ENCODE peak calls at places on chromosomes 4 and X, in eight cellular contexts. F is IMR-90, O is AG10803, U is MM.1S, B is suprapubic skin, J is tibial nerve, R is GM12864, E is foreskin fibroblast. T is an unnamed sample.

GRCh38 chrX:40615976-40616375 is 7.3 kb upstream of the MPC1L start:
- DNase-seq in F (no peak), O (no peak), U (no peak), B (no peak), J (no peak), R (no peak), E (no peak), T (no peak)

GRCh38 chr4:67721770-67722597 is 21.0 kb upstream of the UBA6 start:
- DNase-seq in F (peak), O (peak), U (no peak), B (no peak), J (no peak), R (no peak), E (peak), T (peak)

GRCh38 chr4:106502106-106502699 is 133.6 kb upstream of the GIMD1 start:
- DNase-seq in F (peak), O (peak), U (peak), B (no peak), J (peak), R (no peak), E (peak), T (peak)

GRCh38 chr4:113941836-113942235 is 37.6 kb downstream of the ARSJ start:
- DNase-seq in F (no peak), O (no peak), U (no peak), B (no peak), J (no peak), R (no peak), E (no peak), T (no peak)

GRCh38 chr4:14446311-14446710 is 556.0 kb upstream of the CPEB2 start:
- DNase-seq in F (peak), O (no peak), U (no peak), B (no peak), J (no peak), R (no peak), E (peak), T (peak)

GRCh38 chrX:118823263-118824172 is at the start of gene ZCCHC12:
- DNase-seq in F (peak), O (no peak), U (peak), B (no peak), J (no peak), R (no peak), E (peak), T (peak)

GRCh38 chr4:10354225-10354624 is 103.0 kb downstream of the ZNF518B start:
- DNase-seq in F (no peak), O (no peak), U (no peak), B (no peak), J (peak), R (no peak), E (no peak), T (no peak)

GRCh38 chrX:67384403-67384802 is 159.4 kb upstream of the AR start:
- DNase-seq in F (no peak), O (no peak), U (no peak), B (no peak), J (no peak), R (no peak), E (no peak), T (no peak)

GRCh38 chr4:107931775-107932321 is 499 bp downstream of the CYP2U1 start:
- DNase-seq in F (no peak), O (no peak), U (peak), B (peak), J (peak), R (no peak), E (no peak), T (no peak)

GRCh38 chr4:108690738-108691137 is 40.3 kb downstream of the OSTC start:
- DNase-seq in F (no peak), O (peak), U (no peak), B (no peak), J (no peak), R (no peak), E (peak), T (peak)

GRCh38 chr4:10684631-10685030 is at the start of gene CLNK:
- DNase-seq in F (no peak), O (no peak), U (peak), B (no peak), J (no peak), R (peak), E (no peak), T (no peak)

GRCh38 chrX:19658030-19658429 is 142.7 kb upstream of the MAP3K15 start:
- DNase-seq in F (peak), O (peak), U (no peak), B (no peak), J (no peak), R (no peak), E (peak), T (peak)

GRCh38 chr4:62018537-62018936 is 818.4 kb downstream of the ADGRL3 start:
- DNase-seq in F (no peak), O (no peak), U (no peak), B (no peak), J (no peak), R (no peak), E (no peak), T (no peak)

GRCh38 chr4:109655396-109655795 is 47.8 kb downstream of the CASP6 start:
- DNase-seq in F (no peak), O (no peak), U (no peak), B (no peak), J (no peak), R (no peak), E (no peak), T (no peak)

GRCh38 chr4:82560853-82561744 is 689 bp downstream of the TMEM150C start:
- DNase-seq in F (no peak), O (no peak), U (no peak), B (no peak), J (no peak), R (no peak), E (peak), T (no peak)

GRCh38 chrX:136781180-136781797 is 557 bp upstream of the ARHGEF6 start:
- DNase-seq in F (no peak), O (peak), U (no peak), B (no peak), J (no peak), R (no peak), E (peak), T (peak)

GRCh38 chr4:109156346-109156745 is 146.1 kb downstream of the COL25A1 start:
- DNase-seq in F (no peak), O (peak), U (no peak), B (no peak), J (no peak), R (no peak), E (peak), T (peak)

GRCh38 chrX:102723456-102723855 is 2.9 kb downstream of the GPRASP3 start:
- DNase-seq in F (no peak), O (no peak), U (no peak), B (no peak), J (no peak), R (no peak), E (no peak), T (no peak)

GRCh38 chr4:87865960-87866598 is 33.3 kb downstream of the MEPE start:
- DNase-seq in F (peak), O (peak), U (no peak), B (no peak), J (no peak), R (no peak), E (peak), T (no peak)

GRCh38 chrX:130082244-130083106 is 27.8 kb downstream of the ELF4 start:
- DNase-seq in F (no peak), O (peak), U (peak), B (no peak), J (no peak), R (peak), E (no peak), T (no peak)

GRCh38 chrX:107654778-107655761 is 26.8 kb downstream of the PRPS1 start:
- DNase-seq in F (peak), O (peak), U (no peak), B (peak), J (peak), R (no peak), E (peak), T (peak)

GRCh38 chrX:67500617-67501016 is 43.2 kb upstream of the AR start:
- DNase-seq in F (no peak), O (no peak), U (no peak), B (no peak), J (no peak), R (no peak), E (no peak), T (no peak)

GRCh38 chrX:152817082-152817744 is 13.3 kb downstream of the CETN2 start:
- DNase-seq in F (peak), O (peak), U (no peak), B (no peak), J (no peak), R (no peak), E (peak), T (peak)

GRCh38 chr4:138236035-138236434 is 6.1 kb downstream of the SLC7A11 start:
- DNase-seq in F (peak), O (no peak), U (no peak), B (no peak), J (no peak), R (no peak), E (peak), T (peak)

GRCh38 chr4:99062120-99062519 is 26.5 kb downstream of the ADH5 start:
- DNase-seq in F (peak), O (peak), U (no peak), B (no peak), J (no peak), R (no peak), E (no peak), T (no peak)

GRCh38 chr4:20044502-20044911 is 207.2 kb upstream of the SLIT2 start:
- DNase-seq in F (peak), O (peak), U (no peak), B (no peak), J (no peak), R (no peak), E (peak), T (no peak)

GRCh38 chrX:123743312-123743711 is 10.5 kb upstream of the THOC2 start:
- DNase-seq in F (no peak), O (no peak), U (no peak), B (no peak), J (no peak), R (no peak), E (no peak), T (no peak)

GRCh38 chr4:144709793-144710525 is 64.0 kb downstream of the HHIP start:
- DNase-seq in F (peak), O (peak), U (no peak), B (no peak), J (peak), R (no peak), E (peak), T (peak)

GRCh38 chr4:136078971-136079370 is 1453.3 kb downstream of the PCDH18 start:
- DNase-seq in F (peak), O (no peak), U (peak), B (no peak), J (no peak), R (no peak), E (peak), T (peak)

GRCh38 chr4:148015058-148015457 is 283.2 kb downstream of the ARHGAP10 start:
- DNase-seq in F (no peak), O (no peak), U (no peak), B (no peak), J (no peak), R (no peak), E (no peak), T (no peak)

GRCh38 chrX:42837747-42838146 is 59.8 kb upstream of the PPP1R2C start:
- DNase-seq in F (no peak), O (no peak), U (peak), B (no peak), J (no peak), R (peak), E (no peak), T (no peak)

GRCh38 chrX:20989361-20989760 is 384.9 kb upstream of the CNKSR2 start:
- DNase-seq in F (no peak), O (no peak), U (no peak), B (no peak), J (no peak), R (no peak), E (no peak), T (peak)

GRCh38 chr4:4913147-4913561 is 53.7 kb downstream of the MSX1 start:
- DNase-seq in F (no peak), O (no peak), U (no peak), B (no peak), J (peak), R (no peak), E (no peak), T (no peak)

GRCh38 chr4:185831125-185831815 is 19.3 kb upstream of the SORBS2 start:
- DNase-seq in F (no peak), O (no peak), U (no peak), B (no peak), J (no peak), R (no peak), E (no peak), T (no peak)

GRCh38 chrX:46178763-46179162 is 366.5 kb downstream of the ZNF674 start:
- DNase-seq in F (no peak), O (no peak), U (no peak), B (no peak), J (no peak), R (no peak), E (no peak), T (no peak)

DNA sequence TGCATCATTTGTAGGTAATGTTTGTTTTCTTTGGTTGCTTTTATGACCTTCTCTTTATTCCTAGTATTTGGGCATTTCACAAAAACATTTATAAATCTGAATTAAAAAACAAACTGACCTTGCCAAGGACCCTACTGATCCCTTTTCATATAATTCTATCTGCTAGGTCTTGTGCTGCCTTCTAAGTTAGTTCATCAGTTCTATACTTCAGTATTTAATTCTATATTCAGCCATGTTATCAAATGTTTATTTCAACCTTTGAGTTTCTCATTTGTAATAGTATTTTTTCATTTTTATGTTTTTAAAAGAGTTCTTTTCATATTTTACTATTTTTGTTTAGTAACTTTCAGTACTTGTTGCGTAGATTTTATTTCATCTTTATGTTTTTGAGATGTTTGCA is 155.3 kb downstream of the SNCA start:
- DNase-seq in F (no peak), O (no peak), U (no peak), B (no peak), J (no peak), R (no peak), E (no peak), T (no peak)
- H3K4me3 ChIP-seq in F (no peak), O (no peak), U (no peak), B (peak), J (no peak), R (no peak), E (no peak), T (no peak)

GRCh38 chr4:2483237-2483636 is 14.3 kb downstream of the RNF4 start:
- DNase-seq in F (no peak), O (no peak), U (no peak), B (no peak), J (no peak), R (no peak), E (no peak), T (no peak)
- TF ChIP-seq CTCF in F (no peak), O (no peak), U (no peak), B (no peak), J (no peak), R (no peak), E (no peak), T (no peak)

DNA sequence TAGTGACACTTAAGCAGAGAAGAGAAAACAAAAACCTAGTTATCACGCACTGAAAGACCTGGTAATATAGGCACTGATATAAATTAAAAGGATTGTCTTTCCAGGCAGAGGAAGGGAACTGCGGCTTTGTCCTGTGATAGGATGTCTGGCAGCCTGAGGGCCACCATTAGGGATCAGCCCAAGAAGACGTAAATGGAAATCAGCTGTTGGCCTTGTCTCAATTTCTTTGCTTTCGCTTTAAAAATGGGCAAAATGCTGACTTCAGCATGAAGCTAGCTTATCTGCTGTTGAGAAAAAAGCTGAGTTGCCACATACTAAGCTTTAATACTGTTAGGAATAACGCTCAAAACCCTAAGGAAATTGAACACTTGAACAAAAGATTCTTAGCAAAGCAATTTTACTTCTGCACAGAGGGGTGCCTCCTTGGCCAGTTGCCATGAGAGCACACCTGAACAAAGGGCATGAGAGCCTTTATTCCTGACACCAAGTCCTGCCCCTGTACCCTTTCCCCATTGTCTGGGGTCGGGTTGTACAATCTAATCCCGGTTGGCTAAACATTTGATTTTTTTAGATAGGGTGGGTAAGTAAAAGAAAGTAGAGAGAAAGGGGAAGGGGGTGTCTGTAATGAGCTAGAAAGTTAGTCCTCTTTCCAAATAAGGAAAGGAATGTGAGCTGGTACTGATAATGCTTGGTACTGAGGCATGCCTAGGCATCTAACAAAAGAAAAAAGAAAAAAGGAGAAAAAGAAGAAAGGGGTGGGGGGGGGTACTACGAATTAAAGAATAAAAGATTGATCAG is 85.2 kb upstream of the UCP1 start:
- DNase-seq in F (peak), O (peak), U (peak), B (no peak), J (no peak), R (no peak), E (peak), T (peak)
- H3K4me3 ChIP-seq in F (no peak), O (peak), U (no peak), B (no peak), J (no peak), R (no peak), E (peak), T (no peak)

GRCh38 chr4:153207027-153207426 is 2.8 kb downstream of the TRIM2 start:
- DNase-seq in F (no peak), O (no peak), U (no peak), B (no peak), J (no peak), R (no peak), E (no peak), T (no peak)

GRCh38 chr4:153205757-153206156 is 1.5 kb downstream of the TRIM2 start:
- DNase-seq in F (no peak), O (no peak), U (no peak), B (no peak), J (no peak), R (no peak), E (no peak), T (peak)

GRCh38 chr4:153209410-153209809 is 5.2 kb downstream of the TRIM2 start:
- DNase-seq in F (no peak), O (no peak), U (no peak), B (no peak), J (no peak), R (no peak), E (no peak), T (no peak)

GRCh38 chr4:153206534-153206933 is 2.3 kb downstream of the TRIM2 start:
- DNase-seq in F (no peak), O (no peak), U (no peak), B (no peak), J (no peak), R (no peak), E (no peak), T (no peak)

DNA sequence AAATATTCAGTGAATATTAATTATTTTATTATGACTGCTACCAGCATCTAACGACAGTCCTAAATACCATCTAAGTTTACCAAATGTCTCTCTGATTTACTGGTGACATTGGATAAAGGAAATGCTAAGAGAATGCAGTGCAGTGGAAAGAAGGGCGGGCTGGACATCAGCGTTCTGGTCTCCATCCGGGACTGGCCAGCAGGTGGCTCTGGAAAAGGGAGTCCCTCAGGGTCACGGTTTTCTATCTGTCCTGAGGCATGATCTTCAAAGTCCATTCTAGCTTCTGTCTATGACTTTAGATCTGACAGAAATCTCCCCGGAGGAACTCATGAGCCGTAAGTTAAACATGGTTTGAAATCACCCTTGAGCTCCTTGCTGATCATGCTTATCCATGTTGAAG is 3.3 kb downstream of the TRIM2 start:
- DNase-seq in F (peak), O (peak), U (no peak), B (no peak), J (no peak), R (no peak), E (peak), T (peak)
- TF ChIP-seq CTCF in F (peak), O (peak), U (no peak), B (no peak), J (peak), R (peak), E (peak), T (peak)

GRCh38 chr4:8270418-8270771 is 841 bp downstream of the HTRA3 start:
- DNase-seq in F (no peak), O (no peak), U (no peak), B (no peak), J (no peak), R (no peak), E (no peak), T (no peak)

GRCh38 chr4:8269535-8270417 is at the start of gene HTRA3:
- DNase-seq in F (peak), O (no peak), U (no peak), B (no peak), J (no peak), R (no peak), E (peak), T (no peak)

GRCh38 chr4:8268211-8268610 is 1.3 kb upstream of the HTRA3 start:
- DNase-seq in F (no peak), O (no peak), U (no peak), B (no peak), J (no peak), R (no peak), E (no peak), T (no peak)

GRCh38 chr4:8267077-8267476 is 2.5 kb upstream of the HTRA3 start:
- DNase-seq in F (peak), O (peak), U (peak), B (peak), J (peak), R (no peak), E (peak), T (peak)

GRCh38 chr4:8268901-8269534 is 536 bp upstream of the HTRA3 start:
- DNase-seq in F (no peak), O (no peak), U (no peak), B (no peak), J (no peak), R (no peak), E (no peak), T (no peak)
- H3K4me3 ChIP-seq in F (no peak), O (no peak), U (no peak), B (peak), J (no peak), R (no peak), E (no peak), T (no peak)

GRCh38 chr4:162644346-162644745 is 480.5 kb upstream of the FSTL5 start:
- DNase-seq in F (no peak), O (peak), U (no peak), B (no peak), J (no peak), R (no peak), E (no peak), T (no peak)

GRCh38 chr4:162645381-162645780 is 481.6 kb upstream of the FSTL5 start:
- DNase-seq in F (no peak), O (no peak), U (no peak), B (no peak), J (no peak), R (no peak), E (no peak), T (no peak)

GRCh38 chr4:162650166-162650565 is 486.4 kb upstream of the FSTL5 start:
- DNase-seq in F (no peak), O (no peak), U (no peak), B (no peak), J (no peak), R (no peak), E (no peak), T (no peak)
- TF ChIP-seq CTCF in F (no peak), O (no peak), U (no peak), B (no peak), J (no peak), R (no peak), E (no peak), T (no peak)

GRCh38 chr4:173529505-173530325 is at the start of gene HAND2:
- DNase-seq in F (peak), O (peak), U (no peak), B (no peak), J (no peak), R (no peak), E (peak), T (peak)
- H3K4me3 ChIP-seq in F (peak), O (peak), U (no peak), B (peak), J (peak), R (no peak), E (peak), T (peak)